ENCODE peak calls at places on chromosomes 2 and 18, in five cellular contexts. E, M, B, Q and U are unnamed samples.

GRCh38 chr2:25331686-25332365 is 9.9 kb downstream of the DNMT3A start:
- DNase-seq in Q (no peak), B (no peak), M (peak), E (no peak), U (no peak)

GRCh38 chr2:2834530-2835254 is 503.6 kb upstream of the MYT1L start:
- DNase-seq in M (no peak), E (no peak), B (no peak), Q (no peak), U (no peak)

GRCh38 chr2:165617720-165618119 is 148.2 kb downstream of the CSRNP3 start:
- DNase-seq in B (no peak), E (no peak), M (no peak), Q (no peak), U (no peak)

GRCh38 chr2:189528617-189529016 is 52.0 kb downstream of the SLC40A1 start:
- DNase-seq in B (no peak), E (no peak), M (no peak), Q (no peak), U (no peak)

GRCh38 chr2:201608021-201608420 is 35.3 kb downstream of the TMEM237 start:
- DNase-seq in B (no peak), E (no peak), M (no peak), Q (no peak), U (no peak)

GRCh38 chr2:106085441-106085911 is 108.6 kb downstream of the UXS1 start:
- DNase-seq in B (peak), M (peak), E (no peak), Q (no peak), U (no peak)

GRCh38 chr2:196468394-196468793 is 171.1 kb upstream of the CCDC150 start:
- DNase-seq in B (no peak), E (no peak), Q (no peak), M (no peak), U (no peak)

GRCh38 chr18:36307513-36307912 is 10.0 kb downstream of the FHOD3 start:
- DNase-seq in M (peak), Q (no peak), E (no peak), B (peak), U (no peak)

GRCh38 chr2:124333789-124334188 is 308.7 kb downstream of the CNTNAP5 start:
- DNase-seq in E (no peak), M (no peak), Q (no peak), B (no peak), U (no peak)

GRCh38 chr2:199458806-199459285 is 1.1 kb upstream of the SATB2 start:
- DNase-seq in E (no peak), M (peak), B (no peak), Q (no peak), U (peak)

GRCh38 chr2:11738589-11739436 is 7.6 kb upstream of the LPIN1 start:
- DNase-seq in E (no peak), M (peak), B (peak), Q (peak), U (no peak)

GRCh38 chr18:54923339-54923956 is 35.8 kb downstream of the CCDC68 start:
- DNase-seq in E (no peak), M (no peak), B (peak), Q (no peak), U (no peak)

GRCh38 chr2:28623582-28624405 is 127.8 kb upstream of the PPP1CB start:
- DNase-seq in B (no peak), E (no peak), M (no peak), Q (no peak), U (no peak)

GRCh38 chr2:101788565-101788964 is 91.1 kb downstream of the MAP4K4 start:
- DNase-seq in B (no peak), Q (no peak), E (no peak), M (peak), U (no peak)

GRCh38 chr2:191656792-191657191 is 21.1 kb upstream of the NABP1 start:
- DNase-seq in B (no peak), M (no peak), E (no peak), Q (no peak), U (no peak)

GRCh38 chr2:85308951-85309555 is 18.7 kb downstream of the TGOLN2 start:
- DNase-seq in Q (no peak), B (peak), E (no peak), M (peak), U (no peak)

GRCh38 chr18:6219116-6219717 is 195.5 kb downstream of the L3MBTL4 start:
- DNase-seq in B (peak), M (peak), Q (peak), E (peak), U (peak)

GRCh38 chr18:27075828-27076227 is 109.3 kb downstream of the CHST9 start:
- DNase-seq in B (no peak), M (no peak), Q (no peak), E (no peak), U (no peak)

GRCh38 chr2:168687314-168687713 is 115.1 kb upstream of the NOSTRIN start:
- DNase-seq in Q (no peak), M (peak), B (peak), E (no peak), U (no peak)

GRCh38 chr2:42886921-42887320 is 94.5 kb upstream of the HAAO start:
- DNase-seq in B (no peak), M (peak), E (no peak), Q (no peak), U (no peak)

GRCh38 chr2:120863661-120864320 is 128.1 kb downstream of the GLI2 start:
- DNase-seq in Q (no peak), M (peak), B (peak), E (no peak), U (no peak)

GRCh38 chr18:50586710-50587109 is 26.8 kb downstream of the MAPK4 start:
- DNase-seq in E (no peak), M (no peak), B (no peak), Q (no peak), U (no peak)

GRCh38 chr2:137948894-137949293 is 15.4 kb upstream of the HNMT start:
- DNase-seq in M (no peak), B (no peak), Q (no peak), E (no peak), U (no peak)

GRCh38 chr2:137950238-137950637 is 14.0 kb upstream of the HNMT start:
- DNase-seq in E (no peak), B (no peak), Q (no peak), M (no peak), U (no peak)

GRCh38 chr2:137951606-137952005 is 12.7 kb upstream of the HNMT start:
- DNase-seq in E (no peak), Q (no peak), B (no peak), M (peak), U (no peak)

GRCh38 chr2:137957033-137957432 is 7.2 kb upstream of the HNMT start:
- DNase-seq in B (peak), E (no peak), M (peak), Q (no peak), U (no peak)

DNA sequence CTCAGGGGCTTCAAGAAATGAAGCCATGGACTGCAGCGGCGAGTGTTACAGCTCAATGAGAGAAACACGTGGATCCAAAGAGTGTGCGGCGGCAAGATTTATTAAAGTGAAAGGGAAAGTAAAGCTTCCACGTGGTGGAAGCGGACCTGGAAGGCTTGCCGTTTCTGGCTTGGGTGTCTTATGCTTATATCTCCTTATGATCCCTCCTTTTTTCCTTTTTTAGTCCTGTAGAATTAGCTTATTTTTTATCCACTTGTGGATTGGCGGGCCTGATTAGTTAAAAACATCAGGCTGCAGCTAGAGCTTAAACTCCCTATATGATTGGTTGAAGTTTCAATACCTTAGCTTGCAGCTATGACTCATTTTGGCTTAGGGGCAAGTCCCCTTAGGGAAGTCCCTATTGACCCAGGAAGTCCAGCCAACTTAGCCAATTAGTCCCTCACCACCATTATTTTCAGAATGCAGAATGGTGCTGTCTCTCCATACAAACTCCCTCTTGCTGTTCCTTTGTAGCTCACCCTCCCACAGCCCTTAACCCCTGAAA is 11.6 kb upstream of the HNMT start:
- DNase-seq in E (no peak), Q (no peak), M (peak), B (no peak), U (no peak)
- H4K91ac ChIP-seq in E (no peak), Q (no peak), M (no peak), B (no peak), U (no peak)

DNA sequence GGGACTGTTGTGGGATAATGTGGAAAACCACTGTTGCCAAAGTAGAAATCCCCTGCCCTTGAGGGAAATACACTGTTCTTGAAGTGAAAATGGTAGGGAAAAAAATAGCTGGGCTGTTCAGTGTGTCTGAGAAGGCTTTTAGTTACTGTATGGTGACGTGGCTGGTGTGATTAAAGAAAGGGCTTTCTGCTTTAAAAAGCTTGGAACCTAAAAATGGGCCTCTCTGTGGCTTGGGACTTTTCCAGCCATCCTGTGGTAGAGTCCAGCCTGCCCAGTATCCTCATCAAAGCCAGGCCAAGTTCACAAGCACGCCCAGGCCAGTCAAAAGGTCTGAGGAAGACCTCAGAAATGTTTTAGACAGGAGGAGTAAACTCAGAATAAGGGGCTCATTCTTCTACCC is 6.9 kb downstream of the MGAT5 start:
- DNase-seq in M (peak), B (peak), E (no peak), Q (no peak), U (no peak)
- H2BK15ac ChIP-seq in M (peak), B (no peak), E (no peak), Q (no peak), U (no peak)

GRCh38 chr2:186590538-186591441 is 934 bp downstream of the ITGAV start:
- DNase-seq in E (no peak), B (peak), M (peak), Q (no peak), U (no peak)

GRCh38 chr2:186592137-186592875 is 2.5 kb downstream of the ITGAV start:
- DNase-seq in B (peak), Q (no peak), M (peak), E (no peak), U (no peak)

GRCh38 chr2:186589733-186590537 is at the start of gene ITGAV:
- DNase-seq in E (peak), B (peak), M (peak), Q (peak), U (peak)

GRCh38 chr2:186588421-186588820 is 1.4 kb upstream of the ITGAV start:
- DNase-seq in B (no peak), Q (no peak), M (no peak), E (no peak), U (no peak)

DNA sequence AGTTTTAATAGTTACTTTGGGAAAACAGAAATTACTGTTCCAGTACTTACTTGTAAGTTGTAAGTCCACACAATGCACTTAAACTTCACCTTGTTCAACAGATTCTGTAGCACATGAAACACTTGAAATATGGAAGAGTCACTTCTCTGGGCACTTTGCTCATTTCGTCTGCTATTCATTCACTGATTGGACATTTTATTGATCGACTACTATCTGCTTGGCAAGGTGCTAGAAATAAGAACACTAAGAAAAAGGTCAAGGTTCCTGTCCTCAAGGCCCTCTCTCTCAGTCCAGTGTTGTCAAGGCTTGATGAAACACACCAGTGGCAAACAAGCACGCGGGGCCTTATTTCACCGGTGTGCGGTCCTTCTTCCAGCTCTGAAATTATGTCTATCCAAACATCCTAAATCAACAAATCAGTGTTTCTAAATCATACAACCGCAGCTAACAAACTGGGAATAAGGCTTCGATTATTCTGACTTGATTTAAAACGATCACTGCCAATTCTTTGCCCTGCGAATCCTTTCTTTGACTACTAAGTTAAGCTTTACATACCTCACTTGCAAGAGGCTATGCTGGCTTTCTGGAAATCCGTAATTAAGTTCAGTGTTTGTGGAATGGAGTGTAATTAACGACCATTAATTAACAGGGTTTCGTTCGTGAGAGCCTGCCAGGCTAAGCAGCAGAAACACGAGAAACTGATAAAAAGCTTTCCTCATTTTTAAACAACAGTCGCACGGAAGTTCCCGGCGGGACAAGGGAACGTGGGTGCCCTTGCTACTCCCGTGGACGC is 720 bp upstream of the ITGAV start:
- DNase-seq in Q (no peak), E (no peak), M (no peak), B (no peak), U (no peak)
- H2BK5ac ChIP-seq in Q (no peak), E (peak), M (peak), B (peak), U (peak)

GRCh38 chr2:46459694-46460093 is 19.7 kb upstream of the TMEM247 start:
- DNase-seq in M (no peak), E (no peak), B (no peak), Q (no peak), U (no peak)

GRCh38 chr2:46460241-46460921 is 19.0 kb upstream of the TMEM247 start:
- DNase-seq in B (no peak), E (no peak), Q (no peak), M (no peak), U (no peak)

GRCh38 chr2:46460991-46461715 is 18.2 kb upstream of the TMEM247 start:
- DNase-seq in M (peak), Q (peak), E (peak), B (peak), U (peak)

GRCh38 chr2:46456789-46457188 is 22.6 kb upstream of the TMEM247 start:
- DNase-seq in Q (no peak), M (no peak), E (no peak), B (no peak), U (no peak)

GRCh38 chr2:46458763-46459505 is 20.4 kb upstream of the TMEM247 start:
- DNase-seq in E (no peak), Q (no peak), B (no peak), M (no peak), U (no peak)
- H4K91ac ChIP-seq in E (no peak), Q (no peak), B (no peak), M (no peak), U (no peak)

GRCh38 chr2:37394263-37394662 is 49.8 kb downstream of the QPCT start:
- DNase-seq in Q (no peak), E (no peak), B (no peak), M (no peak), U (no peak)

GRCh38 chr2:37390777-37391176 is 46.3 kb downstream of the QPCT start:
- DNase-seq in B (no peak), M (no peak), Q (no peak), E (no peak), U (no peak)

GRCh38 chr2:37394986-37395555 is 50.6 kb downstream of the QPCT start:
- DNase-seq in Q (no peak), B (no peak), E (no peak), M (no peak), U (no peak)

GRCh38 chr2:37389984-37390765 is 45.7 kb downstream of the QPCT start:
- DNase-seq in B (peak), E (peak), M (peak), Q (peak), U (no peak)

GRCh38 chr2:37392428-37392827 is 48.0 kb downstream of the QPCT start:
- DNase-seq in Q (no peak), B (no peak), E (no peak), M (no peak), U (no peak)
- H2BK15ac ChIP-seq in Q (no peak), B (no peak), E (no peak), M (no peak), U (no peak)